ENCODE peak calls at places on chromosome 1, in five cellular contexts. Q is lower lobe of right lung; W is ureter; H is occipital lobe; D is activated CD4-positive, alpha-beta T cell treated with anti-CD3 and anti-CD28 coated beads, Interleukin-2, amount 50 U/mL, for 48 hours. S is an unnamed sample.

GRCh38 chr1:68506386-68506785 is 9.5 kb upstream of the DEPDC1 start:
- DNase-seq in Q (no peak), W (no peak), H (no peak), D (no peak), S (no peak)

GRCh38 chr1:7471836-7472235 is 299.3 kb upstream of the VAMP3 start:
- DNase-seq in Q (no peak), W (no peak), H (no peak), D (no peak), S (no peak)

GRCh38 chr1:115671176-115672062 is 29.6 kb downstream of the VANGL1 start:
- DNase-seq in Q (no peak), W (no peak), H (no peak), D (no peak), S (no peak)

GRCh38 chr1:167630568-167631385 is 745 bp downstream of the RCSD1 start:
- DNase-seq in Q (no peak), W (no peak), H (no peak), D (peak; percentile 44), S (no peak)

GRCh38 chr1:113396585-113396984 is 6.3 kb downstream of the MAGI3 start:
- DNase-seq in Q (no peak), W (no peak), H (no peak), D (no peak), S (peak; percentile 37)

GRCh38 chr1:229013981-229014380 is 256.9 kb upstream of the RAB4A start:
- DNase-seq in Q (no peak), W (no peak), H (no peak), D (no peak), S (no peak)

GRCh38 chr1:3670823-3671251 is 18.5 kb downstream of the TP73 start:
- DNase-seq in Q (peak; percentile 42), W (no peak), H (no peak), D (no peak), S (no peak)

GRCh38 chr1:208177656-208178055 is 66.5 kb downstream of the PLXNA2 start:
- DNase-seq in Q (no peak), W (no peak), H (no peak), D (no peak), S (no peak)

GRCh38 chr1:177334276-177334675 is 163.5 kb downstream of the BRINP2 start:
- DNase-seq in Q (no peak), W (no peak), H (no peak), D (no peak), S (no peak)